ENCODE peak calls at places on chromosomes 12 and 14, in seven cellular contexts. V is ascending aorta; H is A549; K is CD8-positive, alpha-beta memory T cell; N is AG04450; I is colonic mucosa; Y is right lobe of liver. S is an unnamed sample.

GRCh38 chr12:54005853-54006699 is 2.7 kb upstream of the HOXC8 start:
- DNase-seq in V (peak; percentile 31), H (peak; percentile 86), K (peak; percentile 80), N (peak; percentile 20), I (peak; percentile 87), Y (peak; percentile 86), S (no peak)

GRCh38 chr14:54771411-54772027 is 131.1 kb downstream of the GCH1 start:
- DNase-seq in V (no peak), H (no peak), K (no peak), N (no peak), I (no peak), Y (no peak), S (no peak)

GRCh38 chr12:91804533-91804932 is 341.1 kb downstream of the BTG1 start:
- DNase-seq in V (no peak), H (no peak), K (no peak), N (no peak), I (no peak), Y (no peak), S (no peak)

GRCh38 chr12:25781223-25781622 is 177.3 kb upstream of the RASSF8 start:
- DNase-seq in V (no peak), H (no peak), K (no peak), N (no peak), I (no peak), Y (no peak), S (no peak)

GRCh38 chr12:27542628-27543027 is 18.6 kb downstream of the PPFIBP1 start:
- DNase-seq in V (no peak), H (peak; percentile 46), K (no peak), N (peak; percentile 87), I (no peak), Y (no peak), S (no peak)

GRCh38 chr12:109727039-109727723 is 13.6 kb downstream of the FAM222A start:
- DNase-seq in V (no peak), H (no peak), K (no peak), N (no peak), I (no peak), Y (peak; percentile 52), S (no peak)

GRCh38 chr14:61925043-61925442 is 162.8 kb downstream of the SNAPC1 start:
- DNase-seq in V (no peak), H (peak; percentile 22), K (peak; percentile 9), N (no peak), I (no peak), Y (no peak), S (no peak)

GRCh38 chr14:38808734-38809455 is 294.1 kb downstream of the SEC23A start:
- DNase-seq in V (no peak), H (peak; percentile 2), K (no peak), N (no peak), I (peak; percentile 89), Y (no peak), S (no peak)

GRCh38 chr12:106586803-106587684 is 4.2 kb downstream of the RFX4 start:
- DNase-seq in V (no peak), H (peak; percentile 28), K (no peak), N (no peak), I (no peak), Y (no peak), S (no peak)

GRCh38 chr14:97527993-97528392 is 730.8 kb downstream of the VRK1 start:
- DNase-seq in V (no peak), H (no peak), K (no peak), N (no peak), I (no peak), Y (no peak), S (no peak)

GRCh38 chr14:97523936-97524335 is 726.8 kb downstream of the VRK1 start:
- DNase-seq in V (no peak), H (peak; percentile 6), K (no peak), N (no peak), I (no peak), Y (no peak), S (no peak)

DNA sequence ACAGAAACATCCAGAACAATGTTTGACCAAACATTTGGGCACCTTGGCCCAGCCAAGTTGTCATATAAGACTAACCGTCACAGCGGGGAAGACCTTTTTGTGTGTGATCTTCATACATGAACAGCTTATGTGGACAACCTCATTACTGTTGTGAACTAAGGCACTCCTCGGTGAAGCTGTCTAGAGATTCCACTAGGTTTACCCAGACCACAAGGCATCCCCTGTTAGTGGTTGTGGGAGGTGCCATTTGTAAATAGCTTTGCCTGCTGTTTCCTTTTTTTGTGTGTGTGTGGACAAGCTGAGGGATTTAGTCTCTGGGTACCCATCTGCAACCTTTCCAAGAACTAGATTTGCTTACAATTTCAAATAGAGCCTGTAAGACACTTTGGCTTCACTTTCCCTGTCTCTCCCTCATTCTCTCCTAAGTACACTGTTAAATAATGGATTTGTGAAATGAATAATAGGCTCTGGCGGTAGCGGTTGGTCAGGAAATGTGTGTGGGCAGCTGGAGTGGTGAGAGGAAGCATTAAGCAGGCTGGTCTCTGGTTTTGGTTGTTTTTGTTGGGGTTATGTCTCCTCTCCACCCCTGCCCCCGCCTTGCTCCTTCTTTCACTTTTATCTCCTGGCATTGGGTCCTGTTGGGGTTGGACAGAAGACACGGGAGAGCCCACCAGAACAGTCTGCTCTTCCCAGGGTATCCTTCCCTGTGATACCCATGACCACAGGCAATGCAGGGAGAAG is 727.6 kb downstream of the VRK1 start:
- DNase-seq in V (no peak), H (no peak), K (no peak), N (no peak), I (no peak), Y (no peak), S (no peak)
- H3K4me3 ChIP-seq in V (no peak overlapping the region), H (no peak overlapping the region), K (no peak overlapping the region), N (no peak overlapping the region), I (no peak overlapping the region), Y (no peak overlapping the region), S (no peak overlapping the region)

DNA sequence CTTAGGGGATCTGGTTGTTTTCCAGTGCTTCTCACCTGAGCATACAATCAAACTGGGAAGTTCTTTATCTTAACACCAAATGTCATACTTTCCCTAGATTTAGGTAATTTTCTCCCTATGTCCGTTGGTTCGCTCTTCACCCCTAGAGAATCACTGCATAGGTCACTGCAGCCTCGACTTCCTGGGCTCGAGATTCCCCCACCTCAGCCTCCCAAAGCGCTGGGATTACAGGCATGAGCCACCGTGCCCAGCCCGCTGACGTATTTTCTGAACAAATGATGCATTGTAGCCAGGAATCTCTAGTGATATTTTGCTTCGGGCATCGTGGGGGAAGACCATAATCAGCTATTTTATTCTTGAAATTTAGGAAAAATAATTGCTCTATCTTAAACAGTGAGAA is 1.1 kb upstream of the RPL41 start:
- DNase-seq in V (no peak), H (peak; percentile 33), K (no peak), N (no peak), I (no peak), Y (no peak), S (no peak)
- H3K27ac ChIP-seq in V (peak overlapping the region; percentile 90), H (peak overlapping the region; percentile 96), K (peak overlapping the region; percentile 99), N (no peak overlapping the region), I (peak overlapping the region; percentile 95), Y (peak overlapping the region; percentile 78), S (no peak overlapping the region)

GRCh38 chr12:62468394-62468793 is 1.8 kb downstream of the MON2 start:
- DNase-seq in V (no peak), H (no peak), K (no peak), N (no peak), I (no peak), Y (no peak), S (no peak)

GRCh38 chr12:62471734-62472133 is 5.1 kb downstream of the MON2 start:
- DNase-seq in V (no peak), H (no peak), K (no peak), N (no peak), I (no peak), Y (no peak), S (no peak)

GRCh38 chr12:62472472-62472871 is 5.8 kb downstream of the MON2 start:
- DNase-seq in V (no peak), H (no peak), K (no peak), N (no peak), I (no peak), Y (no peak), S (no peak)

GRCh38 chr12:62468935-62469334 is 2.3 kb downstream of the MON2 start:
- DNase-seq in V (no peak), H (no peak), K (no peak), N (no peak), I (no peak), Y (no peak), S (no peak)

DNA sequence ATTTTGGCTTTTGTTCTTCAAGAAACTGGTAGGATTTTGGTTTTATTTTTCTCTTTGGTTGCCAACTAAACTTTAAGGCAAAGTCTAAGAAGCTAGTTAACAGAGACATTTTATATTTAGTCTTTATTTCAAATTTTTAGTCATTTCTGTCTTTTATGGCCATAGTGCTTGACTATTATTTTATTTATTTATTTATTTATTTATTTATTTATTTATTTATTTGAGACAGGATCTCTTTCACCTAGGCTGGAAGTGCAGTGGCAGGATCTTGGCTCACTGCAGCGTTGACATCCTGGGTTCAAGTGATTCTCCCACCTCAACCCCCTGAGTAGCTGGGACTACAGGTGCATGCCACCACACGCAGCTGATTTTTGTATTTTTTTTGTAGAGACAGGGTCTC is 3.1 kb downstream of the MON2 start:
- DNase-seq in V (no peak), H (no peak), K (no peak), N (no peak), I (no peak), Y (no peak), S (no peak)
- H3K4me3 ChIP-seq in V (peak overlapping the region; percentile 20), H (no peak overlapping the region), K (no peak overlapping the region), N (no peak overlapping the region), I (no peak overlapping the region), Y (no peak overlapping the region), S (no peak overlapping the region)

GRCh38 chr12:11540156-11540555 is 109.3 kb upstream of the ETV6 start:
- DNase-seq in V (no peak), H (no peak), K (no peak), N (no peak), I (no peak), Y (no peak), S (no peak)

GRCh38 chr12:11543513-11544168 is 105.8 kb upstream of the ETV6 start:
- DNase-seq in V (no peak), H (no peak), K (no peak), N (no peak), I (no peak), Y (no peak), S (no peak)

GRCh38 chr12:11542599-11542998 is 106.9 kb upstream of the ETV6 start:
- DNase-seq in V (no peak), H (no peak), K (no peak), N (no peak), I (no peak), Y (no peak), S (no peak)

GRCh38 chr12:11540615-11541014 is 108.9 kb upstream of the ETV6 start:
- DNase-seq in V (no peak), H (no peak), K (no peak), N (no peak), I (no peak), Y (no peak), S (no peak)

DNA sequence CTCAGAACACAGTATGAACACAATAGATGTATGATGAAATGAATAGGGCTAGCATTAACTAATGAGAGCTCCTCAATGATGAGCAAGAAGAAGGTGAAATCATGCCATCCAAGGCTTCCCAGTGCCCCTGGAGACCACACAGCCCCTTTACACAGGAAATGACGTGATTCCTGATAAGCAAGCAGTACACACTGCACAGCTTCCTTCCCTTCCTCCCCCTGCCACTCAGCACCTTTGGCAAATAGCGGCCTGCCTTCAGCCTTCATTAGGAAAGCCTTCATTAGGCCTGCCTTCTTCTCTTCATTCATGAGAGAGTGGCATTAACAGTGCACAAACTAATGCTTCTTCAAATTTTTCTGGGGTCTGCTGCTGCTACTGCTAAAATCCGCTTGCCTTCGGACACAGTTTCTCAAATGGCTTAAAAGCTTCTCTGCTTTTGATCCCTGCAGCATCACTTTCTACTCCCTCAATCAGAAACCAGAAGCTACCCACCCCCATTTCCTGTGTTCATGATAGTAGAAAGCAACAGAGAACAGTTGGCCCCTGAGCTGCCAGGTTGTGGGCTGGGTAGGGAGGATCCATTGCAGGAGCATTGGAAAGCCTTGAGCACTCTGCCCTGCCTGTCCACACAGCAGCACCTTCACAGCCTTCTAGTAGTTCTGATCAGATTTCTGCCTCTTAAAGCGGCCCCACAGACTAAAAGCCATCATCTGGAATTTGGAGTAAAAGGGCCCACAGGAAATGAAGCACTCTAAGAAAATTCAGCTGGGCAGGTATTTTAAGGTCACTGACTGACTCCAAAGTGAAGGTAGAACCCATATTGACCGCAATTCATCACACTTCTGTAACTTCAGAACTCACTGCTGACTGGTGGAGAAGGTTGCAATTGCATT is 103.8 kb upstream of the ETV6 start:
- DNase-seq in V (no peak), H (no peak), K (peak; percentile 80), N (no peak), I (no peak), Y (no peak), S (no peak)
- H3K27ac ChIP-seq in V (no peak overlapping the region), H (no peak overlapping the region), K (peak overlapping the region; percentile 35), N (no peak overlapping the region), I (no peak overlapping the region), Y (no peak overlapping the region), S (no peak overlapping the region)

S was measured in vagina.